ENCODE peak calls at places on chromosomes 11 and 22, in four cellular contexts. L is SJSA1, H is mucosa of descending colon, W is HFF-Myc. Y is an unnamed sample.

GRCh38 chr11:94781822-94782221 is 13.7 kb downstream of the AMOTL1 start:
- DNase-seq in H (no peak), W (no peak), L (no peak), Y (no peak)

GRCh38 chr11:14908214-14908880 is 16.3 kb upstream of the CYP2R1 start:
- DNase-seq in L (peak; percentile 14), W (no peak), H (peak; percentile 68), Y (no peak)

GRCh38 chr11:76610871-76611475 is 59.6 kb downstream of the LRRC32 start:
- DNase-seq in L (no peak), H (no peak), W (no peak), Y (no peak)

GRCh38 chr11:75625970-75626691 is 42.7 kb downstream of the MAP6 start:
- DNase-seq in W (peak; percentile 45), L (peak; percentile 69), H (peak; percentile 18), Y (peak; percentile 34)

GRCh38 chr11:59119826-59120225 is 12.8 kb downstream of the FAM111B start:
- DNase-seq in L (no peak), H (no peak), W (no peak), Y (no peak)

GRCh38 chr11:13261600-13262061 is 16.0 kb upstream of the BMAL1 start:
- DNase-seq in L (peak; percentile 97), H (no peak), W (peak; percentile 88), Y (peak; percentile 49)

GRCh38 chr11:113384551-113384950 is 3.0 kb upstream of the ANKK1 start:
- DNase-seq in W (peak; percentile 90), L (peak; percentile 34), H (no peak), Y (peak; percentile 74)

GRCh38 chr22:32411388-32411787 is 659 bp downstream of the RTCB start:
- DNase-seq in L (peak; percentile 47), W (no peak), H (no peak), Y (no peak)

GRCh38 chr11:63608353-63609345 is 5.6 kb downstream of the PLAAT3 start:
- DNase-seq in L (peak; percentile 97), H (no peak), W (no peak), Y (peak; percentile 78)

GRCh38 chr11:12862761-12863469 is 146.2 kb upstream of the RASSF10 start:
- DNase-seq in W (peak; percentile 58), L (peak; percentile 87), H (no peak), Y (peak; percentile 81)

GRCh38 chr22:33850724-33851123 is 69.6 kb downstream of the LARGE1 start:
- DNase-seq in W (no peak), L (no peak), H (no peak), Y (no peak)

GRCh38 chr11:46361283-46362145 is 14.3 kb downstream of the DGKZ start:
- DNase-seq in L (no peak), W (no peak), H (no peak), Y (no peak)

GRCh38 chr22:25572708-25573161 is 8.3 kb downstream of the GRK3 start:
- DNase-seq in W (no peak), L (no peak), H (no peak), Y (no peak)

GRCh38 chr11:88414981-88415391 is 77.5 kb upstream of the CTSC start:
- DNase-seq in H (no peak), L (no peak), W (no peak), Y (no peak)

GRCh38 chr11:1162153-1162497 is 4.4 kb downstream of the MUC5AC start:
- DNase-seq in W (no peak), H (no peak), L (no peak), Y (no peak)

GRCh38 chr22:17247832-17248231 is 28.6 kb upstream of the ADA2 start:
- DNase-seq in H (no peak), L (no peak), W (no peak), Y (no peak)

GRCh38 chr22:23404689-23405365 is 175.3 kb downstream of the IGLL1 start:
- DNase-seq in L (peak; percentile 36), W (no peak), H (no peak), Y (peak; percentile 15)

GRCh38 chr11:116822575-116822974 is 529 bp downstream of the APOA4 start:
- DNase-seq in H (no peak), L (no peak), W (no peak), Y (no peak)

GRCh38 chr11:57638005-57638760 is 11.5 kb downstream of the YPEL4 start:
- DNase-seq in W (peak; percentile 76), L (peak; percentile 74), H (peak; percentile 33), Y (peak; percentile 76)

GRCh38 chr11:93842461-93842860 is 8.0 kb downstream of the VSTM5 start:
- DNase-seq in W (no peak), L (no peak), H (peak; percentile 79), Y (peak; percentile 28)

GRCh38 chr22:21961886-21962654 is 9.4 kb upstream of the PPM1F start:
- DNase-seq in W (no peak), H (peak; percentile 26), L (no peak), Y (no peak)

GRCh38 chr11:33899383-33900037 is 7.6 kb upstream of the LMO2 start:
- DNase-seq in W (peak; percentile 77), L (no peak), H (peak; percentile 58), Y (peak; percentile 75)

GRCh38 chr22:40712311-40712710 is 33.0 kb downstream of the MCHR1 start:
- DNase-seq in H (no peak), L (no peak), W (no peak), Y (no peak)

GRCh38 chr11:96338910-96339703 is 3.9 kb downstream of the MAML2 start:
- DNase-seq in L (peak; percentile 38), W (no peak), H (peak; percentile 58), Y (no peak)

GRCh38 chr11:46210133-46210636 is 67.3 kb upstream of the CREB3L1 start:
- DNase-seq in L (no peak), W (peak; percentile 16), H (no peak), Y (no peak)

GRCh38 chr11:76787911-76788596 is 4.9 kb downstream of the TSKU start:
- DNase-seq in H (no peak), L (no peak), W (no peak), Y (no peak)

GRCh38 chr11:134751825-134752224 is 339.8 kb upstream of the B3GAT1 start:
- DNase-seq in H (no peak), L (no peak), W (no peak), Y (no peak)

GRCh38 chr11:87260811-87261210 is 223.1 kb downstream of the TMEM135 start:
- DNase-seq in H (no peak), W (no peak), L (no peak), Y (no peak)

GRCh38 chr11:45042560-45042959 is 91.9 kb upstream of the TP53I11 start:
- DNase-seq in L (no peak), H (no peak), W (no peak), Y (no peak)

GRCh38 chr22:19291218-19291579 is 320 bp downstream of the CLTCL1 start:
- DNase-seq in H (peak; percentile 32), L (peak; percentile 42), W (no peak), Y (no peak)

GRCh38 chr11:46376258-46377050 is 5.0 kb upstream of the MDK start:
- DNase-seq in L (no peak), W (no peak), H (no peak), Y (no peak)

GRCh38 chr11:21820176-21820575 is 372.7 kb upstream of the ANO5 start:
- DNase-seq in L (no peak), W (no peak), H (no peak), Y (no peak)

GRCh38 chr11:9461760-9462134 is 935 bp downstream of the ZNF143 start:
- DNase-seq in W (no peak), L (peak; percentile 30), H (no peak), Y (no peak)

GRCh38 chr11:80586464-80586863 is 1145.6 kb upstream of the TENM4 start:
- DNase-seq in H (no peak), L (no peak), W (no peak), Y (no peak)

GRCh38 chr22:50064453-50064852 is 6.4 kb upstream of the TTLL8 start:
- DNase-seq in W (no peak), L (no peak), H (no peak), Y (no peak)

GRCh38 chr11:18457435-18457834 is 1.8 kb downstream of the LDHAL6A start:
- DNase-seq in H (no peak), W (no peak), L (no peak), Y (no peak)

GRCh38 chr11:88288560-88288959 is 49.0 kb downstream of the CTSC start:
- DNase-seq in W (no peak), L (no peak), H (no peak), Y (no peak)

GRCh38 chr11:61971177-61972111 is 4.0 kb upstream of the FTH1 start:
- DNase-seq in L (peak; percentile 100), H (peak; percentile 94), W (peak; percentile 96), Y (peak; percentile 97)
- H3K4me3 ChIP-seq in L (no peak overlapping the region), H (no peak overlapping the region), W (no peak overlapping the region), Y (no peak overlapping the region)

GRCh38 chr22:44885806-44886360 is 123.9 kb downstream of the PHF21B start:
- DNase-seq in L (no peak), H (no peak), W (no peak), Y (no peak)

GRCh38 chr22:44884968-44885805 is 124.6 kb downstream of the PHF21B start:
- DNase-seq in L (no peak), W (no peak), H (no peak), Y (no peak)

GRCh38 chr22:44882226-44882905 is 127.4 kb downstream of the PHF21B start:
- DNase-seq in W (no peak), L (no peak), H (no peak), Y (no peak)

GRCh38 chr22:44883011-44883421 is 126.8 kb downstream of the PHF21B start:
- DNase-seq in H (no peak), L (no peak), W (no peak), Y (no peak)

DNA sequence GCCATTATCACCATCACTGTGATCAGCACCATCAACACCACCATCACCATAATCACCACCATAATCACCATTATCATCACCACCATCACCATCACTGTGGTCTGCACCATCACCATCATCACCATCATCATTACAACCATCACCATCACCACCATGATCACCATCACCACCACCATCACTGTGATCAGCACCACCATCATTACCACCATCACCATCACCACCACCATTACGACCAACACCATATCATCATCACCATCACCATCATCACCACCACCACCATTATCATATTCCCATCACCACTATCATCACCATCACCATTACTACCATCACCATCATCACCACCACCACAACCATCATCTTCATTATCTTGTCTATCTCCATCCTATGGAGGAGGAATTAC is 125.2 kb downstream of the PHF21B start:
- DNase-seq in L (no peak), H (no peak), W (no peak), Y (no peak)
- H3K4me3 ChIP-seq in L (no peak overlapping the region), H (no peak overlapping the region), W (no peak overlapping the region), Y (no peak overlapping the region)

DNA sequence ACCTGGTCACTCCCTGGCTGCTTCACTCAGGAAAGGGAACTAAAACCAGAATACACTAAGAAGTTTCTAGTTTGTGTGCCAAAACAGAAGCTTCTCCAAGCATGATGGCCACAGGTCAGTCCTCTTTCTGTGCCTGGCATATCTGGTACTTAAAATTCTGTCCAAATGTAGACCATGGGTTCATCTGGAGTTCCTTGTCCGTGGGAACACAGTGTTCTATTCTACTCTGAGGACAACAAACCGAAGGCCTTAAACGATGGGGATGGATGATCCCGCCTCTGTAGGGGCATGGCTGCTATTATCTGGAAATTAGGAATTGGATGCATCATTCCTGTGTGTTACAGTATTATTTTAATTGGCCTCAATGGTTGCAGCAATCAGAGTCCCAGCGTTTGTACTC is 6.1 kb upstream of the DLAT start:
- DNase-seq in L (no peak), H (no peak), W (no peak), Y (no peak)
- H3K4me3 ChIP-seq in L (no peak overlapping the region), H (no peak overlapping the region), W (no peak overlapping the region), Y (no peak overlapping the region)

GRCh38 chr22:43377486-43377995 is 34.3 kb upstream of the MPPED1 start:
- DNase-seq in H (no peak), W (no peak), L (no peak), Y (no peak)
- H3K4me3 ChIP-seq in H (no peak overlapping the region), W (no peak overlapping the region), L (no peak overlapping the region), Y (no peak overlapping the region)